ENCODE peak calls at places on chromosomes 12 and 14, in nine cellular contexts. Q is NCI-H82; M is NCI-H1105; J is stimulated activated CD4-positive, alpha-beta T cell treated with anti-CD3 and anti-CD28 coated beads, Interleukin-1b, Interleukin-23, amount 100 ng/mL, for 24 hours; T is neural progenitor cell; V is heart left ventricle; U is NCI-H524; H is left colon; O is psoas muscle. N is an unnamed sample.

GRCh38 chr12:42145197-42145549 is 499 bp upstream of the GXYLT1 start:
- DNase-seq in Q (no peak), M (no peak), J (no peak), T (peak), V (no peak), U (peak), H (no peak), O (no peak), N (no peak)

GRCh38 chr14:91911474-91912032 is 35.9 kb downstream of the FBLN5 start:
- DNase-seq in Q (peak), M (peak), J (peak), T (peak), V (no peak), U (peak), H (no peak), O (no peak), N (no peak)

GRCh38 chr12:31959701-31960391 is 631 bp downstream of the RESF1 start:
- DNase-seq in Q (peak), M (peak), J (peak), T (peak), V (peak), U (peak), H (peak), O (peak), N (peak)

GRCh38 chr12:43912851-43913250 is 77.0 kb downstream of the TMEM117 start:
- DNase-seq in Q (peak), M (no peak), J (no peak), T (no peak), V (no peak), U (peak), H (no peak), O (no peak), N (no peak)

GRCh38 chr14:91246051-91246852 is 1.7 kb upstream of the GPR68 start:
- DNase-seq in Q (no peak), M (peak), J (peak), T (no peak), V (no peak), U (peak), H (no peak), O (no peak), N (no peak)

GRCh38 chr12:79592865-79593264 is 97.9 kb downstream of the PAWR start:
- DNase-seq in Q (no peak), M (no peak), J (no peak), T (no peak), V (no peak), U (no peak), H (no peak), O (no peak), N (no peak)

GRCh38 chr12:93427779-93428564 is 13.8 kb downstream of the UBE2N start:
- DNase-seq in Q (no peak), M (no peak), J (no peak), T (no peak), V (no peak), U (no peak), H (no peak), O (no peak), N (no peak)

GRCh38 chr12:116366824-116367223 is 89.3 kb upstream of the MED13L start:
- DNase-seq in Q (no peak), M (no peak), J (no peak), T (no peak), V (no peak), U (no peak), H (no peak), O (no peak), N (peak)

GRCh38 chr12:114919479-114919878 is 235.5 kb upstream of the TBX3 start:
- DNase-seq in Q (no peak), M (no peak), J (no peak), T (no peak), V (no peak), U (no peak), H (peak), O (no peak), N (no peak)

GRCh38 chr14:27164139-27164538 is 566.3 kb upstream of the NOVA1 start:
- DNase-seq in Q (no peak), M (no peak), J (no peak), T (no peak), V (no peak), U (no peak), H (no peak), O (no peak), N (no peak)

GRCh38 chr14:95432152-95433093 is 84.0 kb downstream of the SYNE3 start:
- DNase-seq in Q (peak), M (peak), J (no peak), T (peak), V (peak), U (peak), H (peak), O (no peak), N (no peak)

GRCh38 chr14:22691171-22691570 is 47.0 kb upstream of the OR6J1 start:
- DNase-seq in Q (no peak), M (no peak), J (no peak), T (no peak), V (no peak), U (no peak), H (no peak), O (no peak), N (no peak)

GRCh38 chr12:4899361-4899760 is 10.3 kb upstream of the KCNA1 start:
- DNase-seq in Q (peak), M (no peak), J (no peak), T (peak), V (no peak), U (no peak), H (no peak), O (no peak), N (no peak)

GRCh38 chr12:90836689-90837088 is 118.3 kb downstream of the CCER1 start:
- DNase-seq in Q (no peak), M (no peak), J (no peak), T (no peak), V (peak), U (no peak), H (no peak), O (no peak), N (no peak)

GRCh38 chr12:71865166-71865713 is 25.7 kb downstream of the TBC1D15 start:
- DNase-seq in Q (peak), M (no peak), J (no peak), T (no peak), V (no peak), U (no peak), H (no peak), O (peak), N (no peak)

GRCh38 chr12:81077686-81078441 is at the start of gene ACSS3:
- DNase-seq in Q (no peak), M (peak), J (no peak), T (peak), V (peak), U (peak), H (peak), O (peak), N (peak)

N was measured in lung.